ENCODE peak calls at places on chromosome 9, in seven cellular contexts. N is AG09309; M is T-helper 9 cell; Q is stimulated activated CD8-positive, alpha-beta memory T cell treated with anti-CD3 and anti-CD28 coated beads, Interleukin-15, amount 100 ng/mL, for 1 hour; H is activated effector memory CD4-positive, alpha-beta T cell treated with anti-CD3 and anti-CD28 coated beads, Interleukin-2, amount 50 U/mL, for 16 hours; F is DMS153; Z is EH. O is an unnamed sample.

GRCh38 chr9:4984171-4984570 is 901 bp upstream of the JAK2 start:
- DNase-seq in N (no peak), M (no peak), Q (no peak), H (no peak), F (peak; percentile 77), Z (no peak), O (no peak)

GRCh38 chr9:94639996-94640376 is 668 bp upstream of the FBP1 start:
- DNase-seq in N (no peak), M (no peak), Q (no peak), H (no peak), F (no peak), Z (no peak), O (no peak)

GRCh38 chr9:122777935-122778671 is 10.6 kb upstream of the OR5C1 start:
- DNase-seq in N (peak; percentile 38), M (no peak), Q (no peak), H (no peak), F (no peak), Z (peak; percentile 77), O (peak; percentile 33)

GRCh38 chr9:99221266-99221622 is 498 bp downstream of the ALG2 start:
- DNase-seq in N (no peak), M (no peak), Q (no peak), H (no peak), F (no peak), Z (no peak), O (no peak)

GRCh38 chr9:71986860-71987259 is 73.6 kb downstream of the C9orf57 start:
- DNase-seq in N (no peak), M (no peak), Q (no peak), H (no peak), F (no peak), Z (no peak), O (no peak)

GRCh38 chr9:18658764-18659705 is 185.1 kb downstream of the ADAMTSL1 start:
- DNase-seq in N (peak; percentile 44), M (no peak), Q (no peak), H (no peak), F (no peak), Z (peak; percentile 85), O (peak; percentile 52)

GRCh38 chr9:35229066-35229778 is 67.4 kb downstream of the UNC13B start:
- DNase-seq in N (no peak), M (no peak), Q (no peak), H (no peak), F (no peak), Z (no peak), O (no peak)

GRCh38 chr9:125867752-125868400 is 120.7 kb downstream of the PBX3 start:
- DNase-seq in N (no peak), M (no peak), Q (no peak), H (no peak), F (no peak), Z (peak; percentile 33), O (peak; percentile 41)

GRCh38 chr9:113603773-113604172 is 140.2 kb downstream of the RGS3 start:
- DNase-seq in N (no peak), M (no peak), Q (no peak), H (no peak), F (no peak), Z (no peak), O (no peak)

GRCh38 chr9:91362212-91362611 is 494 bp upstream of the AUH start:
- DNase-seq in N (no peak), M (no peak), Q (no peak), H (no peak), F (no peak), Z (no peak), O (no peak)

O was measured in fibroblast of mammary gland.